ENCODE peak calls at places on chromosome 1, in ten cellular contexts. L is cardiac fibroblast, A is astrocyte of the spinal cord, C is uterus, K is right lobe of liver, S is HL-60, W is GM12865, X is tibial artery, I is WTC11, H is ovary. Y is an unnamed sample.

GRCh38 chr1:224432141-224432540 is 2.5 kb downstream of the WDR26 start:
- DNase-seq in K (no peak), C (no peak), X (no peak), S (no peak), W (no peak), L (peak), H (no peak), A (peak), I (no peak), Y (no peak)

GRCh38 chr1:118115567-118116272 is 69.3 kb downstream of the SPAG17 start:
- DNase-seq in C (no peak), H (no peak), A (no peak), K (no peak), X (no peak), W (no peak), S (no peak), L (no peak), I (no peak), Y (no peak)

GRCh38 chr1:39896909-39897685 is 4.6 kb downstream of the MYCL start:
- DNase-seq in I (no peak), C (no peak), X (no peak), S (no peak), K (no peak), L (no peak), H (no peak), A (peak), W (no peak), Y (no peak)

GRCh38 chr1:87449348-87449963 is 120.8 kb downstream of the LMO4 start:
- DNase-seq in C (peak), H (peak), L (peak), K (peak), W (peak), A (no peak), I (no peak), S (no peak), X (peak), Y (no peak)

GRCh38 chr1:157622471-157622870 is 24.6 kb upstream of the FCRL4 start:
- DNase-seq in W (no peak), L (no peak), H (no peak), K (no peak), S (no peak), A (no peak), X (no peak), C (no peak), I (no peak), Y (no peak)

GRCh38 chr1:102742426-102742825 is 365.9 kb downstream of the COL11A1 start:
- DNase-seq in H (no peak), L (no peak), A (peak), X (no peak), I (no peak), S (no peak), K (no peak), W (no peak), C (no peak), Y (no peak)

GRCh38 chr1:72286401-72286800 is 4.1 kb upstream of the NEGR1 start:
- DNase-seq in S (no peak), A (no peak), K (no peak), W (no peak), C (no peak), I (no peak), H (no peak), L (no peak), X (no peak), Y (no peak)

GRCh38 chr1:16207318-16208269 is 4.9 kb downstream of the ARHGEF19 start:
- DNase-seq in C (peak), X (no peak), A (no peak), L (peak), W (no peak), I (peak), S (no peak), K (no peak), H (no peak), Y (no peak)

GRCh38 chr1:157482174-157482573 is 70.1 kb downstream of the FCRL5 start:
- DNase-seq in L (no peak), X (no peak), A (no peak), W (no peak), I (no peak), H (no peak), C (no peak), S (no peak), K (no peak), Y (no peak)

GRCh38 chr1:42851420-42851819 is 5.0 kb downstream of the ZNF691 start:
- DNase-seq in I (no peak), H (no peak), L (no peak), W (no peak), S (no peak), C (no peak), A (no peak), X (no peak), K (no peak), Y (no peak)

GRCh38 chr1:150162862-150163706 is 13.4 kb downstream of the PLEKHO1 start:
- DNase-seq in W (peak), A (peak), S (peak), L (peak), K (peak), C (peak), H (peak), I (peak), X (peak), Y (peak)

GRCh38 chr1:57517587-57518397 is 93.9 kb upstream of the DAB1 start:
- DNase-seq in W (no peak), X (no peak), L (no peak), C (no peak), K (no peak), A (no peak), S (no peak), I (no peak), H (no peak), Y (no peak)

GRCh38 chr1:98661544-98662353 is at the start of gene SNX7:
- DNase-seq in L (peak), C (peak), I (peak), H (peak), S (peak), K (peak), W (no peak), A (peak), X (peak), Y (peak)

GRCh38 chr1:19042675-19043578 is 86.5 kb upstream of the IFFO2 start:
- DNase-seq in L (no peak), C (no peak), W (no peak), I (peak), X (peak), A (no peak), K (no peak), H (no peak), S (no peak), Y (no peak)

GRCh38 chr1:25773441-25774125 is 26.4 kb upstream of the SELENON start:
- DNase-seq in X (no peak), A (no peak), S (no peak), H (no peak), W (no peak), I (no peak), K (peak), C (no peak), L (no peak), Y (no peak)

GRCh38 chr1:160682983-160683886 is 28.4 kb downstream of the CD48 start:
- DNase-seq in L (peak), C (no peak), W (peak), K (no peak), I (no peak), H (no peak), X (no peak), S (peak), A (no peak), Y (no peak)

GRCh38 chr1:184843732-184844495 is 89.3 kb upstream of the EDEM3 start:
- DNase-seq in X (no peak), S (peak), W (peak), I (no peak), H (no peak), K (no peak), L (no peak), C (no peak), A (no peak), Y (no peak)

GRCh38 chr1:162090378-162090777 is 20.9 kb downstream of the NOS1AP start:
- DNase-seq in W (no peak), C (no peak), H (no peak), S (no peak), A (no peak), I (no peak), L (no peak), X (no peak), K (no peak), Y (no peak)
- TF ChIP-seq CTCF in W (no peak), C (no peak), H (no peak), S (no peak), A (no peak), I (no peak), L (no peak), X (no peak), K (no peak), Y (no peak)

DNA sequence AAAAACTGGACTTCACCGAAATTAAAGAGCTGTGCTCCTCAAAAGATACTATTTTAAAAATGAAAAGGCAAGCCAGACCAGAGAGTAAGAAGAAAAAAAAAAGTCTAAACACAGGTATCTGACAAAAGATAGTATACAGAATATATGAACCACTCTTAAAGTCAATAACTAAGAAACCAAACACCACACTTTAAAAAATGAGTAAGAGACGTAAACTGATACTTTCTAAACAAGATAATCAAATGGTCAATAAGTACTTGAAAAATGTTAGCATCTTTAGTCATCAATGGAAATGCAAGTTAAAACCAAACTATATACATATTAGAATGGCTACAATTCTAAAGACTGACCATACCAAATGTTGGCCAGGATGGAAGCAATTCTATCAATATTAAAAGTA is 77.6 kb downstream of the EVI5 start:
- DNase-seq in K (no peak), S (no peak), L (no peak), C (no peak), W (no peak), X (no peak), H (no peak), I (no peak), A (no peak), Y (no peak)
- TF ChIP-seq CTCF in K (no peak), S (no peak), L (no peak), C (no peak), W (no peak), X (no peak), H (no peak), I (no peak), A (no peak), Y (no peak)

GRCh38 chr1:8406011-8406410 is 88.1 kb downstream of the SLC45A1 start:
- DNase-seq in H (no peak), A (no peak), S (no peak), K (no peak), L (no peak), W (no peak), I (no peak), X (no peak), C (no peak), Y (no peak)
- TF ChIP-seq CTCF in H (no peak), A (no peak), S (no peak), K (no peak), L (no peak), W (no peak), I (no peak), X (no peak), C (no peak), Y (no peak)

GRCh38 chr1:230698130-230698529 is 15.8 kb downstream of the AGT start:
- DNase-seq in C (no peak), H (no peak), X (no peak), K (no peak), W (no peak), L (no peak), S (no peak), A (no peak), I (peak), Y (no peak)
- TF ChIP-seq CTCF in C (no peak), H (no peak), X (no peak), K (peak), W (no peak), L (no peak), S (no peak), A (no peak), I (no peak), Y (no peak)

DNA sequence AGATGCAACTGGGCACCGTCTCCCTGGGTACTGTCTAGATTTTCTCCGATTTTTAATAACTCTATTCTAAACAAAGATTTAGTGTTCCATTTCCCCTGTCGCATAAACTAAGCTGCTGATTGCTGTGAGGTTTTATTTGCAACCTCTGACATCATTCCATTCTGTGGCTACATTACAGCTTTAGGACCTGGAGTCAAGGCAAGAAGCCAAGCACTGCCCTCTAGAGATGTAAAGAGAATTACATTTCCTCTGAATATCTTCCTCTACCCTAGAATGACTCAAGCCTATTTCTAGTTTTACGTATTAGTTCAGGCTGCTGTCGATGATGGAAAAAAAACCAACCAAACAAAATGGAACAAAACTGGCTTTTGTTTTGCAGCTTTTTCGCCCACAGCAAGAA is 130.2 kb upstream of the MAP1LC3C start:
- DNase-seq in S (no peak), X (no peak), C (no peak), L (no peak), I (no peak), W (peak), K (no peak), H (no peak), A (peak), Y (no peak)
- TF ChIP-seq CTCF in S (no peak), X (no peak), C (no peak), L (no peak), I (no peak), W (peak), K (no peak), H (no peak), A (no peak), Y (peak)